ENCODE peak calls at places on chromosome 1, in seven cellular contexts. L, I, J, Y, K, M and N are unnamed samples. For H3K27me3, the result is how much of the 10 kb centered on the place peaks cover.

GRCh38 chr1:147700042-147700711 is 29.9 kb upstream of the ACP6 start:
- DNase-seq in L (peak), I (peak), J (peak), Y (peak), K (peak), M (peak), N (peak)

GRCh38 chr1:187685338-187685737 is 856.6 kb downstream of the PLA2G4A start:
- DNase-seq in L (no peak), I (no peak), J (peak), Y (no peak), K (no peak), M (no peak), N (peak)

GRCh38 chr1:166489670-166490436 is 323.1 kb upstream of the FAM78B start:
- DNase-seq in L (no peak), I (no peak), J (no peak), Y (peak), K (no peak), M (no peak), N (no peak)

GRCh38 chr1:145858238-145858936 is 494 bp downstream of the PIAS3 start:
- DNase-seq in L (peak), I (peak), J (peak), Y (peak), K (peak), M (peak), N (peak)

GRCh38 chr1:233368106-233368783 is 40.7 kb downstream of the MAP3K21 start:
- DNase-seq in L (no peak), I (no peak), J (no peak), Y (no peak), K (no peak), M (no peak), N (peak)

GRCh38 chr1:185400057-185400456 is 83.0 kb upstream of the IVNS1ABP start:
- DNase-seq in L (no peak), I (no peak), J (peak), Y (no peak), K (no peak), M (no peak), N (peak)

GRCh38 chr1:146007048-146007784 is 10.8 kb upstream of the TXNIP start:
- DNase-seq in L (no peak), I (peak), J (peak), Y (peak), K (peak), M (no peak), N (peak)

GRCh38 chr1:42177551-42177981 is 13.0 kb upstream of the GUCA2A start:
- DNase-seq in L (no peak), I (peak), J (peak), Y (peak), K (no peak), M (peak), N (peak)

GRCh38 chr1:21251773-21252471 is 38.3 kb downstream of the ECE1 start:
- DNase-seq in L (no peak), I (peak), J (peak), Y (peak), K (no peak), M (peak), N (peak)

GRCh38 chr1:20035114-20035513 is 34.9 kb upstream of the PLA2G5 start:
- DNase-seq in L (no peak), I (no peak), J (no peak), Y (no peak), K (no peak), M (peak), N (no peak)

GRCh38 chr1:233664254-233664653 is 50.3 kb downstream of the KCNK1 start:
- DNase-seq in L (no peak), I (no peak), J (peak), Y (no peak), K (no peak), M (no peak), N (no peak)

GRCh38 chr1:90831910-90832309 is 114.8 kb upstream of the BARHL2 start:
- DNase-seq in L (no peak), I (no peak), J (no peak), Y (no peak), K (no peak), M (no peak), N (no peak)
- H3K27me3 ChIP-seq in L (under half), I (under half), J (under half), Y (under half), K (half or more), M (under half), N (under half)

GRCh38 chr1:44785501-44786137 is 2.4 kb downstream of the BEST4 start:
- DNase-seq in L (no peak), I (no peak), J (no peak), Y (no peak), K (no peak), M (no peak), N (no peak)

GRCh38 chr1:44786138-44786840 is 1.7 kb downstream of the BEST4 start:
- DNase-seq in L (peak), I (peak), J (peak), Y (peak), K (peak), M (peak), N (peak)

GRCh38 chr1:44785027-44785376 is 3.0 kb downstream of the BEST4 start:
- DNase-seq in L (no peak), I (no peak), J (no peak), Y (no peak), K (no peak), M (peak), N (no peak)

GRCh38 chr1:44784094-44785026 is 3.6 kb downstream of the BEST4 start:
- DNase-seq in L (no peak), I (peak), J (peak), Y (no peak), K (peak), M (peak), N (no peak)

DNA sequence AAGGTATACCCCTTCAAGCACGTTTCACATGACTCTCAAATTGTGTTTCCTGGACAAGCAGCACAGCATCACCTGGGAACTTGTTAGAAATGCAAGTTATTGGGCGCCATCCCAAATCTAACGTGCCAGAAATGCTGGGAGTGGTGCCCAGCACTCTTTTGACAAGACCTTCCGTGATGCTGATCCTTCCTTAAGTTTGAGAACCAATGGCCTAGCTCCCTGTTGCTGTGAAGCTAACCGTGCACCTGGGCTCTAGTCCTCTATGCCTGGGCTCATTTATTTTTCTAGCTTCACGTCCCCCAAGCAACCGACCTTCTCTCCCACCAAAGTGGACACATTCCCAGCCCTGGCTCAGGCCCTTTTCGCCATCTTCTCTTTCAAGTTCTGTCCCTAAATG is 4.3 kb downstream of the BEST4 start:
- DNase-seq in L (no peak), I (no peak), J (no peak), Y (no peak), K (no peak), M (no peak), N (no peak)
- H3K4me3 ChIP-seq in L (peak), I (peak), J (no peak), Y (peak), K (peak), M (peak), N (no peak)

GRCh38 chr1:90725961-90726715 is 9.0 kb upstream of the BARHL2 start:
- DNase-seq in L (no peak), I (no peak), J (peak), Y (no peak), K (peak), M (no peak), N (no peak)

GRCh38 chr1:90724361-90724760 is 7.3 kb upstream of the BARHL2 start:
- DNase-seq in L (no peak), I (no peak), J (no peak), Y (no peak), K (no peak), M (no peak), N (no peak)

GRCh38 chr1:90726716-90727480 is 9.8 kb upstream of the BARHL2 start:
- DNase-seq in L (no peak), I (no peak), J (no peak), Y (no peak), K (peak), M (no peak), N (no peak)

GRCh38 chr1:90724926-90725325 is 7.8 kb upstream of the BARHL2 start:
- DNase-seq in L (no peak), I (no peak), J (no peak), Y (no peak), K (peak), M (no peak), N (no peak)

GRCh38 chr1:90725341-90725960 is 8.3 kb upstream of the BARHL2 start:
- DNase-seq in L (no peak), I (no peak), J (no peak), Y (no peak), K (peak), M (no peak), N (peak)
- H3K27me3 ChIP-seq in L (half or more), I (half or more), J (half or more), Y (half or more), K (half or more), M (half or more), N (half or more)

GRCh38 chr1:154867841-154868610 is 2.1 kb downstream of the KCNN3 start:
- DNase-seq in L (no peak), I (no peak), J (no peak), Y (no peak), K (peak), M (peak), N (no peak)

GRCh38 chr1:154869351-154870116 is 547 bp downstream of the KCNN3 start:
- DNase-seq in L (peak), I (peak), J (no peak), Y (peak), K (peak), M (peak), N (no peak)

GRCh38 chr1:154866257-154866994 is 3.7 kb downstream of the KCNN3 start:
- DNase-seq in L (no peak), I (no peak), J (no peak), Y (no peak), K (no peak), M (peak), N (no peak)

GRCh38 chr1:154865442-154866256 is 4.4 kb downstream of the KCNN3 start:
- DNase-seq in L (no peak), I (no peak), J (no peak), Y (no peak), K (no peak), M (peak), N (no peak)

DNA sequence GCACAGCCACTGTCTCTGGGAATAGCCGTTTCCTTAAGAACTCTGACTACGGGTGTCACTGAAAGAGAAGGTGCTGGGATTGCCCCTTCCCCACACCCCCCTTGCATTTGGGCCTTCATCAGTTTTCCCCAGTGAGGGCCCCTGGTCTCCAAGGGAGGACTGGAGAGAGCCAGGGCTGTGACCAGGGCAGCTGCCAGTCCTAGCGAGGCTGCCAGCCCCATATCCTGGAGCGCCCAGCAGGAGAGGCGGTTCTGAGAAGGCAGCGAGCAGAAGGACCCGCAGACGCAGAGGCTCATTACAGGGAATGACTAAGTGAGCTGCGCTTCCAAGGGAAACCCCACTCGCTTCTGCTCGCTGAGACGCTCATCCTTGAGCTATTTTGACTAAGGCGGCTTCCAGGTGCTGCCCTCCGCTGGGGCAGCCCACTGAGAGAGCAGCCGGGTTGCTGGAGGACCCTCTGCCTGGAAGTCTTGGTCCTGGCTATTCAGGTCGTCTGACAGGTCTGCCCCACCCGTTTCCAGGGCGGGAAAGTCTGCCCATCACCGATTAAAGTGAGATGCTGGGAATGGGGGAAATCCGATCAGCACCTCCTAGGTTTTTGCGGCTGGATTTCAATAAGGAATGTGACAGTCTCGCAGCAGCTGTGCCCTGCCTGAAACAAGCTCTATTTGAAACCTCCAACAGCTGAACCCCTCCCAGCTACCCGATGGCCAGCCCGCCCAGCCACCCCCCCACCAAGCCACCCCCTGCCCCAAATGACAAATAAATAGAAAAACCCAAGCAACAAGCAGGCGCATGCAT is 2.9 kb downstream of the KCNN3 start:
- DNase-seq in L (no peak), I (peak), J (no peak), Y (no peak), K (peak), M (peak), N (peak)
- H3K4me3 ChIP-seq in L (peak), I (peak), J (no peak), Y (no peak), K (peak), M (peak), N (no peak)

DNA sequence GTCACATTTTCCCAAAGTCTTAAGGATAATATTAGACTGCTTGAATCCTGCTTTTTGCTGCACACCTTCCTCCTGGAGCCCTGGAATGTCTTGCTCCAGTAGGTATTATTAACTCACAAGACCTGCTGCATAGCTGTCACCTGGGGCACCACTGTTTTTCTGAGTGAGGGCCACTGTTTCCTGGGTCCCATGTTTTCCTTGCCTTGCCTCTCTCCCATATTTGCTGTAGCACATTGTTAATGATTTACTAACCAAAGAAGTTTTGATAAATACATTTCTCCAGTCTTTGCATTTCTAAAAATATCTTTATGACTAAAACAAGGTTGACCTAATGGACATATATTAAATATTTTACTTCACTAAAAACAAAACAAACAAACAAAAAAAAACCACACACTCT is 22.6 kb upstream of the FCAMR start:
- DNase-seq in L (no peak), I (no peak), J (no peak), Y (no peak), K (no peak), M (no peak), N (no peak)
- H3K27me3 ChIP-seq in L (under half), I (under half), J (under half), Y (under half), K (under half), M (under half), N (under half)

GRCh38 chr1:182616130-182617074 is 12.2 kb upstream of the RGS16 start:
- DNase-seq in L (peak), I (peak), J (peak), Y (peak), K (peak), M (peak), N (peak)

GRCh38 chr1:182617075-182617429 is 12.9 kb upstream of the RGS16 start:
- DNase-seq in L (no peak), I (no peak), J (no peak), Y (no peak), K (no peak), M (no peak), N (no peak)

GRCh38 chr1:182614796-182615451 is 10.7 kb upstream of the RGS16 start:
- DNase-seq in L (peak), I (peak), J (peak), Y (peak), K (peak), M (peak), N (peak)

GRCh38 chr1:182617734-182618288 is 13.6 kb upstream of the RGS16 start:
- DNase-seq in L (no peak), I (no peak), J (peak), Y (no peak), K (no peak), M (no peak), N (peak)

GRCh38 chr1:182615468-182616129 is 11.4 kb upstream of the RGS16 start:
- DNase-seq in L (peak), I (peak), J (no peak), Y (peak), K (peak), M (peak), N (peak)
- H3K4me3 ChIP-seq in L (peak), I (peak), J (no peak), Y (peak), K (peak), M (peak), N (peak)

GRCh38 chr1:37612186-37612585 is 16.4 kb upstream of the GNL2 start:
- DNase-seq in L (no peak), I (no peak), J (no peak), Y (no peak), K (no peak), M (no peak), N (no peak)
- H3K27me3 ChIP-seq in L (under half), I (under half), J (under half), Y (under half), K (half or more), M (under half), N (half or more)

DNA sequence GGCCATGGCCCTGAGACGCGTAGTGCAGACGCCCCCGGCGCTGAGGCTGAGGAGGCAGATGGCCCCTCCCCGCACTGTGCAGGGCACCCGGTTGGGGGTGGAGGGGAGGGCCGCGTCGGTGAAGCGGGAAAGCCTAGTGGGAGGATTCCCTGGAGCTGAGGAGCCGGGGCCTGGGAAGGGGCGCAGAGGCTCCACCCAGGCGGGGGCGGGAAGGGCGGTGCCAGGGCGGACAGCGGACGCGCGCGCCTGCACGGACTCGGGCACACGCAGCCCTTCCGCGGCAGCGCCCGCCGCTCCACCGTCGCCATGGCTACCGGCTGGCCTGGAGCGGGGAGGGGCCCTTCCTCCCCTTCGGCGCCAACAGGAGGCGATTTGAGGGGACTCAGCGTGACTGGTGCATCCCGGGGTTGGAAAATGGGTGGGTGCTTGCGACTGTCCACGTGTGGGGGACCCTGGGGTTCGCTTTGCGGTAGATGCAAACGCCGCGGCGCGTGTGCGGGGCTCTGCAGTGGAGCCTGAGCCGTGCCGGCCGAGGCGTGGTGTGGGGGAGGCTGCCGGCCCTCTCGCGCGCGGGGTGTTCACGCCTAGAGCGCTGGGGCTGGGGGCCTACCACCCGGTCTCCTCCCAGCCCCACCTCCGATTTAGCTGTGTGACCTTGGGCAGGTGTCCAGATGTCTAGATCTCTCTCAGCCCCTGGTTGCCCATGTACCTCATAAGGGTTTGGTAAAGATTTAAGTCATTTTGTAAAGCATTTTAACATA is 35.1 kb downstream of the PTPRF start:
- DNase-seq in L (peak), I (peak), J (no peak), Y (peak), K (peak), M (peak), N (peak)
- H3K4me3 ChIP-seq in L (peak), I (peak), J (no peak), Y (peak), K (peak), M (peak), N (peak)